ENCODE peak calls at places on chromosome 12, in nine cellular contexts. One of them, this sample, is unnamed.

GRCh38 chr12:123223241-123223668 is 9.7 kb downstream of the MPHOSPH9 start:
- DNase-seq in cardiac septum: no peak
- DNase-seq in NCI-H1092 treated with DMSO at 0.1 percent for 48 hours: no peak
- DNase-seq in dorsolateral prefrontal cortex: no peak
- DNase-seq in right cardiac atrium: no peak
- DNase-seq in astrocyte of the spinal cord: no peak
- DNase-seq in ecto neural progenitor cell: no peak
- DNase-seq in T follicular helper cell: peak
- DNase-seq in transverse colon: peak
- DNase-seq in this sample: no peak

GRCh38 chr12:57585156-57585555 is 5.8 kb upstream of the PIP4K2C start:
- DNase-seq in cardiac septum: no peak
- DNase-seq in NCI-H1092 treated with DMSO at 0.1 percent for 48 hours: no peak
- DNase-seq in dorsolateral prefrontal cortex: no peak
- DNase-seq in right cardiac atrium: no peak
- DNase-seq in astrocyte of the spinal cord: no peak
- DNase-seq in ecto neural progenitor cell: no peak
- DNase-seq in T follicular helper cell: no peak
- DNase-seq in transverse colon: no peak
- DNase-seq in this sample: no peak

GRCh38 chr12:104353012-104353981 is 49.8 kb downstream of the EID3 start:
- DNase-seq in cardiac septum: no peak
- DNase-seq in NCI-H1092 treated with DMSO at 0.1 percent for 48 hours: no peak
- DNase-seq in dorsolateral prefrontal cortex: no peak
- DNase-seq in right cardiac atrium: no peak
- DNase-seq in astrocyte of the spinal cord: no peak
- DNase-seq in ecto neural progenitor cell: peak
- DNase-seq in T follicular helper cell: no peak
- DNase-seq in transverse colon: no peak
- DNase-seq in this sample: no peak

GRCh38 chr12:27652174-27652763 is 44.0 kb upstream of the REP15 start:
- DNase-seq in cardiac septum: no peak
- DNase-seq in NCI-H1092 treated with DMSO at 0.1 percent for 48 hours: peak
- DNase-seq in dorsolateral prefrontal cortex: no peak
- DNase-seq in right cardiac atrium: no peak
- DNase-seq in astrocyte of the spinal cord: peak
- DNase-seq in ecto neural progenitor cell: peak
- DNase-seq in T follicular helper cell: no peak
- DNase-seq in transverse colon: peak
- DNase-seq in this sample: peak

GRCh38 chr12:105562727-105563072 is 232.2 kb downstream of the C12orf75 start:
- DNase-seq in cardiac septum: no peak
- DNase-seq in NCI-H1092 treated with DMSO at 0.1 percent for 48 hours: peak
- DNase-seq in dorsolateral prefrontal cortex: no peak
- DNase-seq in right cardiac atrium: peak
- DNase-seq in astrocyte of the spinal cord: no peak
- DNase-seq in ecto neural progenitor cell: no peak
- DNase-seq in T follicular helper cell: no peak
- DNase-seq in transverse colon: peak
- DNase-seq in this sample: no peak

GRCh38 chr12:103743788-103744187 is 97.2 kb downstream of the NT5DC3 start:
- DNase-seq in cardiac septum: no peak
- DNase-seq in NCI-H1092 treated with DMSO at 0.1 percent for 48 hours: no peak
- DNase-seq in dorsolateral prefrontal cortex: no peak
- DNase-seq in right cardiac atrium: no peak
- DNase-seq in astrocyte of the spinal cord: no peak
- DNase-seq in ecto neural progenitor cell: no peak
- DNase-seq in T follicular helper cell: no peak
- DNase-seq in transverse colon: no peak
- DNase-seq in this sample: no peak

GRCh38 chr12:27780612-27781408 is 774 bp upstream of the MANSC4 start:
- DNase-seq in cardiac septum: no peak
- DNase-seq in NCI-H1092 treated with DMSO at 0.1 percent for 48 hours: peak
- DNase-seq in dorsolateral prefrontal cortex: no peak
- DNase-seq in right cardiac atrium: peak
- DNase-seq in astrocyte of the spinal cord: peak
- DNase-seq in ecto neural progenitor cell: no peak
- DNase-seq in T follicular helper cell: peak
- DNase-seq in transverse colon: peak
- DNase-seq in this sample: peak

GRCh38 chr12:116577149-116577548 is 18.0 kb downstream of the MAP1LC3B2 start:
- DNase-seq in cardiac septum: no peak
- DNase-seq in NCI-H1092 treated with DMSO at 0.1 percent for 48 hours: no peak
- DNase-seq in dorsolateral prefrontal cortex: no peak
- DNase-seq in right cardiac atrium: no peak
- DNase-seq in astrocyte of the spinal cord: no peak
- DNase-seq in ecto neural progenitor cell: no peak
- DNase-seq in T follicular helper cell: no peak
- DNase-seq in transverse colon: no peak
- DNase-seq in this sample: no peak

GRCh38 chr12:80716711-80717469 is at the start of gene MYF5:
- DNase-seq in cardiac septum: no peak
- DNase-seq in NCI-H1092 treated with DMSO at 0.1 percent for 48 hours: no peak
- DNase-seq in dorsolateral prefrontal cortex: no peak
- DNase-seq in right cardiac atrium: no peak
- DNase-seq in astrocyte of the spinal cord: no peak
- DNase-seq in ecto neural progenitor cell: no peak
- DNase-seq in T follicular helper cell: no peak
- DNase-seq in transverse colon: no peak
- DNase-seq in this sample: no peak

GRCh38 chr12:93773122-93773871 is 96.1 kb downstream of the CRADD start:
- DNase-seq in cardiac septum: no peak
- DNase-seq in NCI-H1092 treated with DMSO at 0.1 percent for 48 hours: no peak
- DNase-seq in dorsolateral prefrontal cortex: no peak
- DNase-seq in right cardiac atrium: no peak
- DNase-seq in astrocyte of the spinal cord: peak
- DNase-seq in ecto neural progenitor cell: no peak
- DNase-seq in T follicular helper cell: no peak
- DNase-seq in transverse colon: no peak
- DNase-seq in this sample: no peak

GRCh38 chr12:43338848-43339526 is 213.0 kb downstream of the ADAMTS20 start:
- DNase-seq in cardiac septum: no peak
- DNase-seq in NCI-H1092 treated with DMSO at 0.1 percent for 48 hours: no peak
- DNase-seq in dorsolateral prefrontal cortex: no peak
- DNase-seq in right cardiac atrium: no peak
- DNase-seq in astrocyte of the spinal cord: peak
- DNase-seq in ecto neural progenitor cell: no peak
- DNase-seq in T follicular helper cell: no peak
- DNase-seq in transverse colon: no peak
- DNase-seq in this sample: peak

GRCh38 chr12:121214171-121214777 is 4.3 kb downstream of the P2RX4 start:
- DNase-seq in cardiac septum: no peak
- DNase-seq in NCI-H1092 treated with DMSO at 0.1 percent for 48 hours: no peak
- DNase-seq in dorsolateral prefrontal cortex: no peak
- DNase-seq in right cardiac atrium: no peak
- DNase-seq in astrocyte of the spinal cord: no peak
- DNase-seq in ecto neural progenitor cell: no peak
- DNase-seq in T follicular helper cell: no peak
- DNase-seq in transverse colon: no peak
- DNase-seq in this sample: no peak

GRCh38 chr12:132771126-132771838 is 9.7 kb upstream of the ANKLE2 start:
- DNase-seq in cardiac septum: no peak
- DNase-seq in NCI-H1092 treated with DMSO at 0.1 percent for 48 hours: no peak
- DNase-seq in dorsolateral prefrontal cortex: no peak
- DNase-seq in right cardiac atrium: no peak
- DNase-seq in astrocyte of the spinal cord: no peak
- DNase-seq in ecto neural progenitor cell: no peak
- DNase-seq in T follicular helper cell: peak
- DNase-seq in transverse colon: peak
- DNase-seq in this sample: no peak

GRCh38 chr12:8088574-8088973 is 6.5 kb downstream of the NECAP1 start:
- DNase-seq in cardiac septum: no peak
- DNase-seq in NCI-H1092 treated with DMSO at 0.1 percent for 48 hours: no peak
- DNase-seq in dorsolateral prefrontal cortex: no peak
- DNase-seq in right cardiac atrium: no peak
- DNase-seq in astrocyte of the spinal cord: no peak
- DNase-seq in ecto neural progenitor cell: no peak
- DNase-seq in T follicular helper cell: no peak
- DNase-seq in transverse colon: peak
- DNase-seq in this sample: no peak

GRCh38 chr12:115140981-115141380 is 457.0 kb upstream of the TBX3 start:
- DNase-seq in cardiac septum: no peak
- DNase-seq in NCI-H1092 treated with DMSO at 0.1 percent for 48 hours: no peak
- DNase-seq in dorsolateral prefrontal cortex: no peak
- DNase-seq in right cardiac atrium: no peak
- DNase-seq in astrocyte of the spinal cord: no peak
- DNase-seq in ecto neural progenitor cell: no peak
- DNase-seq in T follicular helper cell: no peak
- DNase-seq in transverse colon: no peak
- DNase-seq in this sample: no peak

GRCh38 chr12:116164263-116164817 is 113.2 kb downstream of the MED13L start:
- DNase-seq in cardiac septum: no peak
- DNase-seq in NCI-H1092 treated with DMSO at 0.1 percent for 48 hours: no peak
- DNase-seq in dorsolateral prefrontal cortex: no peak
- DNase-seq in right cardiac atrium: no peak
- DNase-seq in astrocyte of the spinal cord: peak
- DNase-seq in ecto neural progenitor cell: no peak
- DNase-seq in T follicular helper cell: no peak
- DNase-seq in transverse colon: no peak
- DNase-seq in this sample: peak

GRCh38 chr12:116324684-116325664 is 47.5 kb upstream of the MED13L start:
- DNase-seq in cardiac septum: no peak
- DNase-seq in NCI-H1092 treated with DMSO at 0.1 percent for 48 hours: no peak
- DNase-seq in dorsolateral prefrontal cortex: no peak
- DNase-seq in right cardiac atrium: no peak
- DNase-seq in astrocyte of the spinal cord: no peak
- DNase-seq in ecto neural progenitor cell: no peak
- DNase-seq in T follicular helper cell: no peak
- DNase-seq in transverse colon: no peak
- DNase-seq in this sample: no peak

GRCh38 chr12:113040722-113041168 is 15.8 kb upstream of the DTX1 start:
- DNase-seq in cardiac septum: no peak
- DNase-seq in NCI-H1092 treated with DMSO at 0.1 percent for 48 hours: no peak
- DNase-seq in dorsolateral prefrontal cortex: no peak
- DNase-seq in right cardiac atrium: peak
- DNase-seq in astrocyte of the spinal cord: peak
- DNase-seq in ecto neural progenitor cell: no peak
- DNase-seq in T follicular helper cell: no peak
- DNase-seq in transverse colon: peak
- DNase-seq in this sample: no peak

GRCh38 chr12:27902651-27903050 is 69.9 kb downstream of the PTHLH start:
- DNase-seq in cardiac septum: no peak
- DNase-seq in NCI-H1092 treated with DMSO at 0.1 percent for 48 hours: no peak
- DNase-seq in dorsolateral prefrontal cortex: no peak
- DNase-seq in right cardiac atrium: no peak
- DNase-seq in astrocyte of the spinal cord: no peak
- DNase-seq in ecto neural progenitor cell: no peak
- DNase-seq in T follicular helper cell: no peak
- DNase-seq in transverse colon: no peak
- DNase-seq in this sample: no peak

GRCh38 chr12:19263666-19264065 is 134.1 kb downstream of the PLEKHA5 start:
- DNase-seq in cardiac septum: no peak
- DNase-seq in NCI-H1092 treated with DMSO at 0.1 percent for 48 hours: no peak
- DNase-seq in dorsolateral prefrontal cortex: no peak
- DNase-seq in right cardiac atrium: no peak
- DNase-seq in astrocyte of the spinal cord: peak
- DNase-seq in ecto neural progenitor cell: no peak
- DNase-seq in T follicular helper cell: no peak
- DNase-seq in transverse colon: no peak
- DNase-seq in this sample: no peak

GRCh38 chr12:52318241-52318990 is 2.8 kb downstream of the KRT83 start:
- DNase-seq in cardiac septum: peak
- DNase-seq in NCI-H1092 treated with DMSO at 0.1 percent for 48 hours: no peak
- DNase-seq in dorsolateral prefrontal cortex: no peak
- DNase-seq in right cardiac atrium: no peak
- DNase-seq in astrocyte of the spinal cord: no peak
- DNase-seq in ecto neural progenitor cell: no peak
- DNase-seq in T follicular helper cell: no peak
- DNase-seq in transverse colon: no peak
- DNase-seq in this sample: no peak

GRCh38 chr12:60522684-60523083 is 926.9 kb downstream of the SLC16A7 start:
- DNase-seq in cardiac septum: no peak
- DNase-seq in NCI-H1092 treated with DMSO at 0.1 percent for 48 hours: no peak
- DNase-seq in dorsolateral prefrontal cortex: no peak
- DNase-seq in right cardiac atrium: no peak
- DNase-seq in astrocyte of the spinal cord: no peak
- DNase-seq in ecto neural progenitor cell: no peak
- DNase-seq in T follicular helper cell: no peak
- DNase-seq in transverse colon: no peak
- DNase-seq in this sample: no peak

GRCh38 chr12:92055877-92056276 is 89.8 kb downstream of the BTG1 start:
- DNase-seq in cardiac septum: no peak
- DNase-seq in NCI-H1092 treated with DMSO at 0.1 percent for 48 hours: no peak
- DNase-seq in dorsolateral prefrontal cortex: no peak
- DNase-seq in right cardiac atrium: no peak
- DNase-seq in astrocyte of the spinal cord: no peak
- DNase-seq in ecto neural progenitor cell: no peak
- DNase-seq in T follicular helper cell: peak
- DNase-seq in transverse colon: peak
- DNase-seq in this sample: no peak

GRCh38 chr12:90682398-90682797 is 272.6 kb downstream of the CCER1 start:
- DNase-seq in cardiac septum: no peak
- DNase-seq in NCI-H1092 treated with DMSO at 0.1 percent for 48 hours: no peak
- DNase-seq in dorsolateral prefrontal cortex: no peak
- DNase-seq in right cardiac atrium: peak
- DNase-seq in astrocyte of the spinal cord: peak
- DNase-seq in ecto neural progenitor cell: no peak
- DNase-seq in T follicular helper cell: no peak
- DNase-seq in transverse colon: no peak
- DNase-seq in this sample: no peak

GRCh38 chr12:105637470-105637869 is 307.0 kb downstream of the C12orf75 start:
- DNase-seq in cardiac septum: no peak
- DNase-seq in NCI-H1092 treated with DMSO at 0.1 percent for 48 hours: no peak
- DNase-seq in dorsolateral prefrontal cortex: no peak
- DNase-seq in right cardiac atrium: no peak
- DNase-seq in astrocyte of the spinal cord: no peak
- DNase-seq in ecto neural progenitor cell: no peak
- DNase-seq in T follicular helper cell: no peak
- DNase-seq in transverse colon: no peak
- DNase-seq in this sample: no peak

GRCh38 chr12:76450690-76451089 is 102.5 kb upstream of the BBS10 start:
- DNase-seq in cardiac septum: no peak
- DNase-seq in NCI-H1092 treated with DMSO at 0.1 percent for 48 hours: no peak
- DNase-seq in dorsolateral prefrontal cortex: no peak
- DNase-seq in right cardiac atrium: no peak
- DNase-seq in astrocyte of the spinal cord: peak
- DNase-seq in ecto neural progenitor cell: no peak
- DNase-seq in T follicular helper cell: no peak
- DNase-seq in transverse colon: no peak
- DNase-seq in this sample: no peak

GRCh38 chr12:122018457-122018856 is 3.2 kb upstream of the BCL7A start:
- DNase-seq in cardiac septum: no peak
- DNase-seq in NCI-H1092 treated with DMSO at 0.1 percent for 48 hours: no peak
- DNase-seq in dorsolateral prefrontal cortex: no peak
- DNase-seq in right cardiac atrium: no peak
- DNase-seq in astrocyte of the spinal cord: no peak
- DNase-seq in ecto neural progenitor cell: no peak
- DNase-seq in T follicular helper cell: no peak
- DNase-seq in transverse colon: no peak
- DNase-seq in this sample: no peak